ENCODE peak calls at places on chromosome 2, in nine cellular contexts. P is 8988T, H is GM12891, V is islet precursor cell, C is NCI-H774, T is endodermal cell, F is DMS79, O is GM20000, Z is iPS-NIHi11. U is an unnamed sample.

GRCh38 chr2:221572821-221573429 is 821 bp upstream of the EPHA4 start:
- DNase-seq in P (peak; percentile 48), H (peak; percentile 31), V (no peak), C (peak; percentile 42), T (peak; percentile 87), F (no peak), O (peak; percentile 56), Z (peak; percentile 32), U (peak; percentile 44)

GRCh38 chr2:98347298-98348065 is 1.2 kb downstream of the CNGA3 start:
- DNase-seq in P (no peak), H (no peak), V (no peak), C (no peak), T (peak; percentile 67), F (no peak), O (no peak), Z (peak; percentile 38), U (no peak)

GRCh38 chr2:74361327-74361726 is 18.1 kb upstream of the SLC4A5 start:
- DNase-seq in P (no peak), H (no peak), V (no peak), C (no peak), T (no peak), F (no peak), O (no peak), Z (no peak), U (no peak)

GRCh38 chr2:68357608-68358337 is 7.3 kb upstream of the PLEK start:
- DNase-seq in P (peak; percentile 21), H (peak; percentile 12), V (peak; percentile 79), C (peak; percentile 48), T (peak; percentile 87), F (no peak), O (peak; percentile 51), Z (peak; percentile 67), U (no peak)

GRCh38 chr2:240598311-240598911 is 11.9 kb downstream of the CAPN10 start:
- DNase-seq in P (no peak), H (no peak), V (no peak), C (no peak), T (no peak), F (no peak), O (no peak), Z (no peak), U (no peak)

GRCh38 chr2:4782647-4783046 is 909.5 kb upstream of the SOX11 start:
- DNase-seq in P (no peak), H (no peak), V (no peak), C (no peak), T (no peak), F (no peak), O (no peak), Z (no peak), U (no peak)

GRCh38 chr2:145652992-145653545 is 1133.2 kb upstream of the ZEB2 start:
- DNase-seq in P (no peak), H (no peak), V (no peak), C (no peak), T (no peak), F (no peak), O (no peak), Z (no peak), U (no peak)

GRCh38 chr2:144519934-144520717 is at the start of gene ZEB2:
- DNase-seq in P (no peak), H (no peak), V (peak; percentile 84), C (no peak), T (peak; percentile 68), F (no peak), O (peak; percentile 57), Z (peak; percentile 29), U (peak; percentile 10)

GRCh38 chr2:133130548-133131246 is 437.6 kb downstream of the NCKAP5 start:
- DNase-seq in P (no peak), H (no peak), V (no peak), C (no peak), T (no peak), F (no peak), O (no peak), Z (no peak), U (no peak)

GRCh38 chr2:221726894-221727513 is 154.9 kb upstream of the EPHA4 start:
- DNase-seq in P (no peak), H (no peak), V (no peak), C (no peak), T (no peak), F (no peak), O (no peak), Z (no peak), U (no peak)

GRCh38 chr2:147782521-147782920 is 62.3 kb upstream of the ACVR2A start:
- DNase-seq in P (no peak), H (no peak), V (no peak), C (no peak), T (no peak), F (no peak), O (no peak), Z (peak; percentile 50), U (no peak)

GRCh38 chr2:100741880-100742814 is 77.8 kb upstream of the NPAS2 start:
- DNase-seq in P (no peak), H (no peak), V (peak; percentile 58), C (no peak), T (no peak), F (no peak), O (no peak), Z (no peak), U (no peak)

U was measured in T47D.